ENCODE peak calls at places on chromosome 2, in five cellular contexts. M is cardiac muscle cell, K is H9, W is mammary epithelial cell, J is body of pancreas. H is an unnamed sample. For H3K4me1, the result is how much of the 10 kb centered on the place peaks cover.

GRCh38 chr2:73243884-73244570 is 9.9 kb downstream of the CCT7 start:
- DNase-seq in W (peak), M (peak), J (no peak), K (no peak), H (no peak)

GRCh38 chr2:45993476-45993991 is 303.7 kb upstream of the EPAS1 start:
- DNase-seq in J (peak), M (peak), K (peak), W (peak), H (peak)

GRCh38 chr2:121253021-121253673 is 31.9 kb downstream of the TFCP2L1 start:
- DNase-seq in K (no peak), W (no peak), J (no peak), M (no peak), H (no peak)

GRCh38 chr2:44550571-44550970 is 188.8 kb downstream of the CAMKMT start:
- DNase-seq in W (peak), M (no peak), K (no peak), J (no peak), H (no peak)

GRCh38 chr2:46776687-46777327 is 138.8 kb downstream of the MCFD2 start:
- DNase-seq in M (peak), J (peak), W (peak), K (peak), H (peak)

GRCh38 chr2:41836944-41837343 is 210.9 kb upstream of the PKDCC start:
- DNase-seq in K (peak), J (no peak), W (peak), M (peak), H (peak)

GRCh38 chr2:189149981-189150380 is 29.6 kb downstream of the COL5A2 start:
- DNase-seq in J (no peak), K (no peak), W (peak), M (peak), H (no peak)

GRCh38 chr2:53442783-53443182 is 324.8 kb upstream of the CHAC2 start:
- DNase-seq in W (no peak), J (peak), K (peak), M (no peak), H (no peak)

GRCh38 chr2:23480991-23481797 is 96.2 kb downstream of the KLHL29 start:
- DNase-seq in K (peak), M (peak), W (peak), J (peak), H (no peak)

GRCh38 chr2:135494503-135494902 is 36.5 kb downstream of the ZRANB3 start:
- DNase-seq in K (no peak), M (peak), J (no peak), W (peak), H (no peak)

GRCh38 chr2:68870215-68870614 is 982 bp downstream of the BMP10 start:
- DNase-seq in J (no peak), M (peak), W (no peak), K (no peak), H (no peak)

GRCh38 chr2:118913131-118913804 is 28.7 kb upstream of the MARCO start:
- DNase-seq in W (peak), M (no peak), K (no peak), J (no peak), H (no peak)

GRCh38 chr2:218857371-218858137 is 2.1 kb upstream of the WNT6 start:
- DNase-seq in K (no peak), W (no peak), M (peak), J (no peak), H (peak)

GRCh38 chr2:241506793-241507429 is 1.5 kb downstream of the STK25 start:
- DNase-seq in W (no peak), K (no peak), M (no peak), J (peak), H (no peak)

GRCh38 chr2:221255862-221256261 is 316.2 kb downstream of the EPHA4 start:
- DNase-seq in W (no peak), M (no peak), K (peak), J (no peak), H (no peak)

GRCh38 chr2:9613291-9613690 is 17.5 kb downstream of the YWHAQ start:
- DNase-seq in J (no peak), W (peak), M (peak), K (no peak), H (no peak)

GRCh38 chr2:37877457-37878315 is 47.4 kb upstream of the RMDN2 start:
- DNase-seq in M (peak), W (peak), J (no peak), K (no peak), H (peak)

GRCh38 chr2:241096979-241097378 is 5.1 kb downstream of the MTERF4 start:
- DNase-seq in J (no peak), K (no peak), M (no peak), W (no peak), H (no peak)

GRCh38 chr2:241035818-241036396 is 37.5 kb downstream of the SNED1 start:
- DNase-seq in J (no peak), M (no peak), K (peak), W (no peak), H (no peak)

GRCh38 chr2:170493698-170494097 is 221.4 kb upstream of the SP5 start:
- DNase-seq in K (no peak), J (no peak), M (no peak), W (no peak), H (no peak)

GRCh38 chr2:219688560-219689445 is 61.4 kb downstream of the SLC4A3 start:
- DNase-seq in M (peak), K (no peak), J (no peak), W (peak), H (no peak)

GRCh38 chr2:170597705-170598420 is 117.3 kb upstream of the SP5 start:
- DNase-seq in J (no peak), M (no peak), W (no peak), K (no peak), H (no peak)

GRCh38 chr2:148670773-148671172 is 26.2 kb downstream of the EPC2 start:
- DNase-seq in M (no peak), W (peak), K (no peak), J (no peak), H (no peak)

GRCh38 chr2:41504532-41504931 is 543.3 kb upstream of the PKDCC start:
- DNase-seq in K (no peak), M (no peak), W (no peak), J (no peak), H (no peak)

GRCh38 chr2:235263205-235264120 is 230.4 kb upstream of the AGAP1 start:
- DNase-seq in M (peak), K (peak), W (peak), J (peak), H (peak)

GRCh38 chr2:107760620-107761019 is 66.1 kb upstream of the RGPD4 start:
- DNase-seq in J (no peak), W (no peak), K (no peak), M (no peak), H (no peak)

GRCh38 chr2:49271060-49271665 is 116.8 kb upstream of the FSHR start:
- DNase-seq in J (no peak), K (no peak), W (no peak), M (no peak), H (no peak)

GRCh38 chr2:192127434-192127833 is 67.3 kb downstream of the TMEFF2 start:
- DNase-seq in M (no peak), K (no peak), J (no peak), W (no peak), H (no peak)

GRCh38 chr2:144415381-144415780 is 104.5 kb downstream of the ZEB2 start:
- DNase-seq in M (no peak), W (no peak), J (no peak), K (no peak), H (no peak)

GRCh38 chr2:68709421-68709911 is 25.1 kb upstream of the ARHGAP25 start:
- DNase-seq in W (peak), J (peak), K (peak), M (peak), H (peak)

GRCh38 chr2:42113427-42113826 is 55.7 kb upstream of the EML4 start:
- DNase-seq in K (no peak), M (no peak), W (no peak), J (no peak), H (no peak)

GRCh38 chr2:154457291-154457690 is 241.2 kb upstream of the KCNJ3 start:
- DNase-seq in J (no peak), K (no peak), W (no peak), M (no peak), H (no peak)

GRCh38 chr2:219018286-219018685 is 23.0 kb downstream of the CFAP65 start:
- DNase-seq in W (no peak), K (no peak), M (no peak), J (no peak), H (no peak)

GRCh38 chr2:143058795-143059194 is 70.4 kb upstream of the ARHGAP15 start:
- DNase-seq in J (no peak), M (no peak), K (no peak), W (no peak), H (no peak)

GRCh38 chr2:174577967-174578589 is 19.5 kb downstream of the WIPF1 start:
- DNase-seq in W (peak), M (peak), J (no peak), K (no peak), H (no peak)

GRCh38 chr2:224671731-224672130 is 44.4 kb downstream of the CCDC195 start:
- DNase-seq in J (no peak), K (no peak), W (no peak), M (no peak), H (no peak)

GRCh38 chr2:71498261-71498701 is 44.9 kb downstream of the DYSF start:
- DNase-seq in W (peak), K (no peak), J (no peak), M (peak), H (no peak)

GRCh38 chr2:96527052-96527964 is 9.2 kb upstream of the ARID5A start:
- DNase-seq in M (peak), J (no peak), K (peak), W (no peak), H (no peak)

GRCh38 chr2:101751875-101752619 is 54.5 kb downstream of the MAP4K4 start:
- DNase-seq in K (no peak), M (no peak), J (no peak), W (no peak), H (no peak)

GRCh38 chr2:230987137-230988020 is 8.5 kb upstream of the SPATA3 start:
- DNase-seq in M (peak), W (peak), K (peak), J (peak), H (peak)

GRCh38 chr2:230982528-230982927 is 13.4 kb upstream of the SPATA3 start:
- DNase-seq in W (no peak), K (no peak), J (no peak), M (no peak), H (no peak)

GRCh38 chr2:230986520-230987136 is 9.3 kb upstream of the SPATA3 start:
- DNase-seq in W (no peak), J (no peak), M (no peak), K (no peak), H (no peak)

GRCh38 chr2:230983566-230983965 is 12.4 kb upstream of the SPATA3 start:
- DNase-seq in K (no peak), J (no peak), W (no peak), M (no peak), H (no peak)

GRCh38 chr2:230985519-230986231 is 10.2 kb upstream of the SPATA3 start:
- DNase-seq in J (no peak), W (no peak), K (no peak), M (no peak), H (no peak)
- H3K4me1 ChIP-seq in J (under half), W (under half), K (under half), M (under half), H (under half)

DNA sequence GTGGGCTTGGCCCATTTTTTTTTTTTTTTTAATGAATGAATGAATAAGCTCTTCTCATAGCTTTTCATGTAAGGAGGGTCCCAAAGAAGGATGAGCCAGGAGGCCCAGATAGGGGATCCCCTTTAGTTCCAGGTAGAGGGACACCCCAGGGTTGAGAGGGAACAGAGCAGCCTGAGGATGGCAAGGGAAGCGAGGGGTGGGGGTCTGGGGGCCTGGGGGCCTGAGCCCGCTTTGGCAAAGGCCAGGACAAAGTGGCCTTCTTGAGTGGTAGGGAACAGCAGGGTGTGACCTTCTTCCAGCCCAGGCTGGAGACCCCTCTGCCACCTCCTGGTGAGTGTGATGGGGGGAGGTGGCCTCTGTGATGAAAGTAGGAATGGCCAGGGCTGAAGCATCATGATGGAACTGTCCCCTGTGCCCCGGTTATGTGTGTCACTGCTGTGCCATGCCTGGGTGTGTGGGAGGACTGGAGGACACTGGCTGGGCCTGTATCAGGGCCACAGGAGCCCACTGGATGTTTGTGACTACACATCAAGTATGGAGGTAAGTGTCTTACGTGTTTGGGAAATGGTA is 263.5 kb upstream of the HDAC4 start:
- DNase-seq in K (no peak), W (no peak), J (no peak), M (no peak), H (peak)
- H3K4me1 ChIP-seq in K (under half), W (under half), J (under half), M (under half), H (under half)

DNA sequence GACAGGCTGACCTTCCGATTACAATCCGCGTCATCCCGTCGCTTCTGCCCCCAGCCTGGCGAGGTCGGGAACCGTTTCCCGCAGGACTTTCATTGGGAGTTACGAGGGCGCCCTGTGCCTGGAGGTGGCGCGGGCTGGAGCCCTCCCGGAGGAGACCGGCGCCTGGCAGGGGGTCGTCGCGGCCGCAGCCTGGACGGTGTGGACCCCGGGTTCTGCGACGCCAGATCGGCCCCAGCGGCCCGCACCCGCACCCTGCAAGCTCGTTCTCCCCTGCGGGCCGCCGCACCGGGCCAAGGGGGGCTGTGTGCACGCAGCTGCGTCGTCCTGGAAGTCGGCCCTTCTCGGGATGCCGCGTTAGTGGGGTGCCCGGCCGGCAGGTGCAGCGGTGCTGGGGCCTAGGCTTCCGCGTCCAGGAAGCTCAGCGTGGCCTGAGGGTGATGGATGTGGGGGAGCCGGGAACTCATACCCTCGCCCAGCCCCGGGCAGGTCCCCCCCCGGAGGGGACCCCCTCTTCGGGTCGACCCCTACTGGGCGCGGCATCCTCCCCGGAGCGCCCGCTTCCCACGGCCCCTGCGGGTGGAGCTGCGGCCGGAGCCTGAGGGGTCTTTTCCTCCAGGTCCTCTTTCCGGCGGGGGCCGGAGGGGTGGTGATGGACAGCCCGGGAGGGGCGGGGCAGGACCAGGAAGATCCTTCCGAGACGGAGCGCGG is 64.0 kb downstream of the LRRFIP1 start:
- DNase-seq in M (no peak), K (peak), W (no peak), J (peak), H (no peak)
- H3K4me1 ChIP-seq in M (under half), K (under half), W (half or more), J (under half), H (under half)

GRCh38 chr2:215603440-215603839 is 167.6 kb upstream of the FN1 start:
- DNase-seq in J (no peak), K (no peak), W (no peak), M (no peak), H (no peak)
- H3K4me1 ChIP-seq in J (under half), K (under half), W (under half), M (under half), H (under half)

DNA sequence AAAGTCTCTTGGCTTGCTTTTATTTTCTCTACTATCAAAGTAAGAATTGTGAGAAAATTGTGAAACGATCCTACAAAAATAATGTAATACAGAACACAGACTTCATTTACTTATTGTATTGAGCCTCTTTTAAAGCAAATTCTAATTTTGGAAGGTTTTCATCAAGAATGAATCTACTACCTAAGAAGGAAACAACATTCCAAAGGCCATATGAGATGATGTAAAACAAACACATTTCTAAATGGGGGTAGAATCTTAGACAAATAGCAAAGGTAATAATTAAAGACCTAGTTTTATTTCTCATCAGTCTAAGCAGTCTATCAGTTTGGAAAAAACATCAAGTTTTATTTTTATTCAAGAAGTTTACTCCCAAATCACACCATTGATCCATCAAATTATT is 20.6 kb downstream of the FN1 start:
- DNase-seq in M (no peak), W (no peak), J (no peak), K (no peak), H (no peak)
- H3K4me1 ChIP-seq in M (under half), W (under half), J (under half), K (under half), H (under half)

H was measured in testis.